ENCODE peak calls at places on chromosomes 12 and 14, in ten cellular contexts. F, K, P, Q, I, H, M, A, E and B are unnamed samples. For H3K27me3, the result is how much of the 10 kb centered on the place peaks cover.

GRCh38 chr14:71220462-71220861 is 313.2 kb downstream of the PCNX1 start:
- DNase-seq in F (no peak), K (no peak), P (no peak), Q (no peak), I (no peak), H (no peak), M (no peak), A (no peak), E (no peak), B (no peak)

GRCh38 chr14:77212933-77213656 is 31.5 kb downstream of the TMEM63C start:
- DNase-seq in F (no peak), K (peak), P (no peak), Q (peak), I (peak), H (no peak), M (no peak), A (no peak), E (no peak), B (peak)

GRCh38 chr12:81176796-81177195 is 98.9 kb downstream of the ACSS3 start:
- DNase-seq in F (no peak), K (no peak), P (no peak), Q (no peak), I (no peak), H (no peak), M (no peak), A (no peak), E (no peak), B (no peak)

GRCh38 chr12:120196363-120196762 is 1.8 kb upstream of the GCN1 start:
- DNase-seq in F (no peak), K (no peak), P (no peak), Q (no peak), I (no peak), H (no peak), M (no peak), A (no peak), E (no peak), B (no peak)

GRCh38 chr12:116497051-116497529 is 62.1 kb upstream of the MAP1LC3B2 start:
- DNase-seq in F (no peak), K (no peak), P (no peak), Q (peak), I (no peak), H (peak), M (no peak), A (no peak), E (no peak), B (peak)

GRCh38 chr12:49971141-49971540 is 1.6 kb upstream of the AQP6 start:
- DNase-seq in F (no peak), K (no peak), P (no peak), Q (no peak), I (no peak), H (no peak), M (no peak), A (peak), E (no peak), B (peak)

GRCh38 chr14:92600318-92601053 is 86.9 kb downstream of the RIN3 start:
- DNase-seq in F (no peak), K (no peak), P (peak), Q (no peak), I (no peak), H (no peak), M (no peak), A (no peak), E (no peak), B (peak)

GRCh38 chr12:21848192-21848591 is 73.7 kb upstream of the KCNJ8 start:
- DNase-seq in F (no peak), K (no peak), P (no peak), Q (no peak), I (no peak), H (no peak), M (no peak), A (no peak), E (no peak), B (no peak)

GRCh38 chr12:33223956-33224355 is 215.7 kb downstream of the SYT10 start:
- DNase-seq in F (no peak), K (no peak), P (no peak), Q (no peak), I (no peak), H (no peak), M (no peak), A (no peak), E (no peak), B (peak)

GRCh38 chr12:102927220-102927619 is 10.2 kb upstream of the PAH start:
- DNase-seq in F (no peak), K (no peak), P (no peak), Q (no peak), I (no peak), H (no peak), M (no peak), A (no peak), E (no peak), B (no peak)

GRCh38 chr12:85835810-85836715 is at the start of gene RASSF9:
- DNase-seq in F (peak), K (peak), P (peak), Q (peak), I (peak), H (peak), M (peak), A (peak), E (no peak), B (peak)

GRCh38 chr12:32047357-32047828 is 59.3 kb upstream of the BICD1 start:
- DNase-seq in F (no peak), K (no peak), P (no peak), Q (no peak), I (no peak), H (no peak), M (no peak), A (no peak), E (no peak), B (no peak)

GRCh38 chr12:100267603-100268281 is 765 bp downstream of the SCYL2 start:
- DNase-seq in F (peak), K (no peak), P (peak), Q (peak), I (no peak), H (no peak), M (no peak), A (no peak), E (no peak), B (peak)

GRCh38 chr12:10082057-10082874 is 16.5 kb downstream of the CLEC1A start:
- DNase-seq in F (no peak), K (no peak), P (no peak), Q (no peak), I (no peak), H (no peak), M (no peak), A (no peak), E (no peak), B (no peak)

GRCh38 chr14:78697341-78697740 is 527.2 kb downstream of the NRXN3 start:
- DNase-seq in F (no peak), K (no peak), P (peak), Q (no peak), I (no peak), H (no peak), M (no peak), A (no peak), E (no peak), B (no peak)

GRCh38 chr12:24595652-24596235 is 353.2 kb downstream of the BCAT1 start:
- DNase-seq in F (no peak), K (no peak), P (peak), Q (no peak), I (no peak), H (no peak), M (no peak), A (no peak), E (no peak), B (no peak)

GRCh38 chr14:74921053-74921620 is 1.9 kb downstream of the RPS6KL1 start:
- DNase-seq in F (no peak), K (no peak), P (no peak), Q (no peak), I (no peak), H (no peak), M (no peak), A (peak), E (no peak), B (no peak)

DNA sequence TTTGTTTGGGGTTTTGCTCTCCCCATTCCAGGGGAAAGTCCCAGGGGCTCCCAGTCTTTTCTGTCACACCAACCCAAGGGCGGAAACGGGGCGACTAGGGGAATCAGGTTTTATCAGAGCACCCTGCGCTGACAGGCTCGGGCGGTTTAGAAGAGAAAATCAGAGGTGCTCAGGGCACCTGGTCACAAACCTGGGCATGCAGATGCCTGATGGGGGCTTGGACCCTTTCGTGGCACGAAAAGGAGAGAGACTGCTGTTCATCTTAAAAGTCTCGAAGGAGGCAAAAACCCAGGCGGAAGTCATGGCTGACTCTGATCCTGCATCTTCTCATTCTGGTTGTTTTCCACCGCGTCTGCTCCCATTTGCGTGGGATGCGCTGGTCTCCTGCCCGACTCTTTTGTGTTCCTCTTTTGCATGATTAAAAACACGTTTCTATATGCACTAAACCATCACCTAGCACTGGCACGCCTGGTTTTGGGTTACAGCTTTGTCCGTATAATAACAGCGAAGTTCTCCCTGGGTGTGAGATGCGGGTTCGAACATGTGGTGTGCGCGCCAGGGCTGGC is 13.2 kb downstream of the OTX2 start:
- DNase-seq in F (no peak), K (no peak), P (no peak), Q (no peak), I (no peak), H (no peak), M (no peak), A (no peak), E (no peak), B (no peak)
- H3K27me3 ChIP-seq in F (half or more), K (half or more), P (half or more), Q (half or more), I (under half), H (half or more), M (under half), A (half or more), E (under half), B (half or more)

DNA sequence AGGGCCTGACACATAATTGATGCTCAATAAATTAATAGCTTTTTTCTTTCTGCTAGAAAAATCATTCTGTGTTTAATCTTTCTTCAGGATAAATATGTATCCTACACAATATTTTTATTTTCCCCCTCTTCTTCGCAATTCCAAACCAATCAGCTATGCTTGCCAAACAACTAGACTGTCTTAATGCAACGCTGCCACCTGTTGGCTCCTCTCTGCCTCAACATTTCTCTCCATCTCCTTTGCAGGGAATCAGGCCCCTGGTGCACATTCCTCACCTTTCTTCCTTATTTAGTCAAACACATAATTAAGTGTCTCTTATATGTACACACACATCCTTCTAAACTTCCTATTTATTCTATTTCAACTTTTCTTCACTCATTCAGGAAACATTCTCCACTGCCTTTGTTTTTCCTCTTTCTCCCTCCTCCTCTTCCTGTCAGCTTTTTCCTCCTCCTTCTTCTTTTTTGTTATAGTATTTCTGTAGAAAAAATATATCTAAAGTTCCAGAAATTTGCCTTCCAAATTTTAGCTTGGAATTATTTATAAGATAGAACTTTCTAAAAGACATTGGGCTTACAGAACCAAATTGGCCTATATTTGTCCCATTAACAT is 406.0 kb downstream of the PRKD1 start:
- DNase-seq in F (no peak), K (no peak), P (peak), Q (no peak), I (no peak), H (no peak), M (no peak), A (no peak), E (no peak), B (peak)
- TF ChIP-seq CTCF in F (no peak), K (no peak), P (peak), Q (no peak), I (no peak), H (no peak), M (no peak), A (no peak), E (no peak), B (peak)

GRCh38 chr14:103699901-103700752 is 15.1 kb downstream of the XRCC3 start:
- DNase-seq in F (no peak), K (no peak), P (no peak), Q (no peak), I (peak), H (no peak), M (no peak), A (no peak), E (peak), B (no peak)
- H3K27ac ChIP-seq in F (peak), K (no peak), P (no peak), Q (no peak), I (no peak), H (no peak), M (no peak), A (peak), E (no peak), B (no peak)

DNA sequence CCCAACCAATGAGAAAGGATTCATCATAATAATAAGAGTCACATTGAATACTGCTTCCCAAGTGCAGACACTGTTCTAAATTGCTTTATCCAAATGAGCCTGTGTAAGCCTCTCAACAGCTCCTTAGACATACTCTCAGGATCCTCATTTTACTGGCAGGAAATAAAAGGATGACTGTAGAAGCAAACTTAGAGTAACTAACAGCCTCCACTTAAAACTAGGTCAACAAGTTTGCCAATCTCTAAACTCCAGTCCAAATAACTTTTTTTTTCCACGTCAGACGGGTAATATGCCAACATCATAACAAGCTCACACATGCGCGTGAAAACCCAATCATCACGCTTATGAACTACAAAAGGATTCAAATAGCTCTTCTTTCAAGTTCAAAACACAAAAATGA is 15.3 kb upstream of the DPF3 start:
- DNase-seq in F (no peak), K (no peak), P (no peak), Q (no peak), I (no peak), H (no peak), M (no peak), A (no peak), E (no peak), B (no peak)
- H3K27me3 ChIP-seq in F (under half), K (under half), P (under half), Q (under half), I (under half), H (under half), M (under half), A (under half), E (under half), B (under half)

DNA sequence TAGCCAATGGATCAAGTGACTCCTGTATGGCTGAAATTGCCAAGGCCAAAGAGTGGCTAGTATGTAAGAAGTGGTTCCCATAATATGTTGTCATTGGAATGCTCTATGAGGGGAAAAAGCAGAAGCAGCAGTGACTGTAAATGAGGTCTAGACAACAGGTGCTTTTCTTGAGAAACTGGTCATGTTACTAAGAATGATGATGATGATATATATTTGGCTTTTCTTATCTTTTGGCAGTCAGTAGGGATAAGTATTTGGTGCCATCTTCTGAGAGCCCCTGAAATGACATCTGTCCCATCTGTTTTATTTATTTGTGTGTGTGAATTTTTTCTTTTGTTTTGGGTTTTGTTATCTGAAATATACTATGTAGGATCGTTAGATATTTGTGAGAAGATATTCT is 141.7 kb downstream of the SYT1 start:
- DNase-seq in F (no peak), K (no peak), P (peak), Q (no peak), I (no peak), H (no peak), M (no peak), A (no peak), E (no peak), B (no peak)
- TF ChIP-seq CTCF in F (no peak), K (no peak), P (peak), Q (no peak), I (no peak), H (no peak), M (no peak), A (no peak), E (no peak), B (peak)

GRCh38 chr12:110458756-110459155 is 8.6 kb upstream of the ARPC3 start:
- DNase-seq in F (no peak), K (no peak), P (no peak), Q (no peak), I (no peak), H (no peak), M (no peak), A (no peak), E (no peak), B (no peak)
- H3K27ac ChIP-seq in F (no peak), K (no peak), P (no peak), Q (no peak), I (no peak), H (no peak), M (no peak), A (no peak), E (no peak), B (no peak)

GRCh38 chr14:60510254-60510975 is 1.5 kb downstream of the SIX6 start:
- DNase-seq in F (no peak), K (no peak), P (no peak), Q (no peak), I (no peak), H (no peak), M (no peak), A (no peak), E (no peak), B (no peak)
- H3K27me3 ChIP-seq in F (half or more), K (half or more), P (half or more), Q (half or more), I (half or more), H (half or more), M (under half), A (half or more), E (under half), B (half or more)

GRCh38 chr14:69711471-69712216 is 55.3 kb upstream of the SRSF5 start:
- DNase-seq in F (peak), K (no peak), P (no peak), Q (no peak), I (peak), H (peak), M (no peak), A (peak), E (no peak), B (no peak)

GRCh38 chr14:69710378-69710777 is 56.6 kb upstream of the SRSF5 start:
- DNase-seq in F (no peak), K (no peak), P (no peak), Q (no peak), I (no peak), H (no peak), M (no peak), A (no peak), E (no peak), B (no peak)

GRCh38 chr14:69711065-69711464 is 55.9 kb upstream of the SRSF5 start:
- DNase-seq in F (peak), K (no peak), P (peak), Q (peak), I (peak), H (no peak), M (peak), A (peak), E (no peak), B (no peak)

GRCh38 chr14:69708049-69708448 is 58.9 kb upstream of the SRSF5 start:
- DNase-seq in F (no peak), K (no peak), P (no peak), Q (no peak), I (no peak), H (no peak), M (no peak), A (no peak), E (no peak), B (no peak)

GRCh38 chr14:69708586-69709169 is 58.3 kb upstream of the SRSF5 start:
- DNase-seq in F (no peak), K (no peak), P (no peak), Q (no peak), I (no peak), H (no peak), M (no peak), A (no peak), E (no peak), B (no peak)
- TF ChIP-seq CTCF in F (no peak), K (peak), P (peak), Q (no peak), I (peak), H (no peak), M (no peak), A (no peak), E (no peak), B (peak)

DNA sequence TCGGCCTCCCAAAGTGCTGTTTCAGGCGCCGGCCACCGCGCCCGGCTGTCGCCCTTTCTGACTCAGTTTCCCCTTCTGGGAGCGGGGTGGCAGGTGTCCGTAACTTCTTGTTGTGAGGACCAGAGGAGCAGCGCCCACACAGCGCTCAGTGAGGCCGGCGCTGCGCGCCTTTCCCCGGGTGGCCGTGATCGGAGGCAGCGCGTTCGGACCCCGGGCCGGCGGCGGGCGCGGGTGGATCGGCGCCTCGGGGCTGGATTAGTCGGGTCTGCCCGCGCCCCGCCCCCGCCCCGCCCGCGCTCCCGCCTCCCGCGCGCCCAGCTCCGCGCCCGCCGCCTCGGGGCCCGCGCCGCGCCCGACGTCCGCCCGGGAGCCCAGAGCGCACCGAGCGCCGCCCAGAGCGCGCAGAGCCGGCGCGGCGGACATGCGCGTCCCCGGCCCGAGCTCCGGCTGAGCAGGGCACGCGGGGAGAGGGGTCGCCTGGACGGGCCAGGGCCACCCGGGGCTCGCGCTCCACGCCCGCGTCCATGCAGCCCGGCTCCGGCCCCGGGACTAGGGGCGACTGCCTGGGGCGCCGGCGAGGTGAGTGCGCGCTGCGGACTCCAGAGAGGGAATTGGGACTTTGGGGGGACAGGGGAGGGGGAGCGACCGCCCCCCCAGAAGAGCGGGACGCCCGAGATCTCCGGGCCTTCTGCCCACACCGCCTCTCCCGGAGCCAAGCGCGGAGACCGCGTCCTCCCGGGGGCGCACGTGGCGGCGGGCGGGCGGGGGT is 50.5 kb downstream of the LRCOL1 start:
- DNase-seq in F (no peak), K (peak), P (peak), Q (peak), I (peak), H (no peak), M (no peak), A (no peak), E (no peak), B (peak)
- H3K27ac ChIP-seq in F (no peak), K (no peak), P (no peak), Q (no peak), I (no peak), H (no peak), M (no peak), A (no peak), E (no peak), B (peak)

GRCh38 chr12:125734137-125734536 is 668.9 kb downstream of the AACS start:
- DNase-seq in F (no peak), K (no peak), P (no peak), Q (no peak), I (no peak), H (no peak), M (no peak), A (no peak), E (no peak), B (peak)
- H3K27me3 ChIP-seq in F (under half), K (under half), P (under half), Q (under half), I (under half), H (under half), M (under half), A (under half), E (under half), B (under half)